ENCODE peak calls at places on chromosomes 2 and 18, in six cellular contexts. V is sigmoid colon, B is IMR-90, H is keratinocyte, N is cardiac muscle cell, T is left ventricle myocardium inferior. J is an unnamed sample.

GRCh38 chr18:49059028-49059670 is 108.4 kb upstream of the SMAD7 start:
- DNase-seq in V (no peak), B (peak; percentile 24), H (no peak), N (no peak), T (no peak), J (no peak)

GRCh38 chr18:3463052-3463451 is 13.1 kb downstream of the TGIF1 start:
- DNase-seq in V (no peak), B (peak; percentile 56), H (no peak), N (no peak), T (no peak), J (no peak)

GRCh38 chr2:234840336-234840735 is 111.5 kb upstream of the SH3BP4 start:
- DNase-seq in V (no peak), B (peak; percentile 99), H (peak; percentile 28), N (peak; percentile 33), T (no peak), J (peak; percentile 97)

GRCh38 chr2:6053711-6054393 is 361.7 kb downstream of the SOX11 start:
- DNase-seq in V (no peak), B (no peak), H (no peak), N (no peak), T (no peak), J (no peak)

GRCh38 chr2:165778187-165778556 is 15.9 kb downstream of the GALNT3 start:
- DNase-seq in V (no peak), B (no peak), H (no peak), N (no peak), T (no peak), J (no peak)

GRCh38 chr2:12915792-12916191 is 199.1 kb downstream of the TRIB2 start:
- DNase-seq in V (no peak), B (peak; percentile 31), H (no peak), N (no peak), T (no peak), J (no peak)

GRCh38 chr18:27871731-27872130 is 305.2 kb downstream of the CDH2 start:
- DNase-seq in V (no peak), B (no peak), H (no peak), N (no peak), T (no peak), J (no peak)

GRCh38 chr2:97995026-97995733 is 568 bp downstream of the TMEM131 start:
- DNase-seq in V (peak; percentile 69), B (peak; percentile 17), H (no peak), N (peak; percentile 79), T (peak; percentile 44), J (no peak)

GRCh38 chr2:234467289-234467688 is 29.6 kb downstream of the ARL4C start:
- DNase-seq in V (no peak), B (peak; percentile 92), H (peak; percentile 88), N (no peak), T (no peak), J (no peak)

GRCh38 chr2:206856474-206856873 is 82.8 kb upstream of the CPO start:
- DNase-seq in V (no peak), B (peak; percentile 50), H (no peak), N (no peak), T (no peak), J (no peak)

DNA sequence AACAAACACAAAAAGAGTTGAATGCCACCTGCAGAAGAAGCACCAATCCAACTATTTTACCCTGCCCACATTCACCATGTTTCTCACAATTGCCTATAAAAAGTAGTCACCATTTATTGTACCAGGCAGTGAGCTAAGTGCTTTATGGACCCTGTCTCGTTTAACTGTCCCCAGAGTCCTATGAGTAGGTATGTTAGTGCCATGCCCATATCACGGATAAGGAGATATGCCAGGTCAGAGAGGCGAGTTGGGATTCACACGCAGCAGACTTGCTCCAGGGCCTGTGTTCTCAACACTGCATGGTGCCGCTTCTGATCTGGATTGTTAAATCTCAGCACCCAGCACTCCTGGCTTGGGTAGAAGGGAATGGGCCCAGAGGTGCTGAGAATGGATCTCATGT is 49.1 kb upstream of the CYP1B1 start:
- DNase-seq in V (no peak), B (no peak), H (no peak), N (no peak), T (no peak), J (no peak)
- H3K4me3 ChIP-seq in V (no peak overlapping the region), B (no peak overlapping the region), H (no peak overlapping the region), N (no peak overlapping the region), T (no peak overlapping the region), J (no peak overlapping the region)

DNA sequence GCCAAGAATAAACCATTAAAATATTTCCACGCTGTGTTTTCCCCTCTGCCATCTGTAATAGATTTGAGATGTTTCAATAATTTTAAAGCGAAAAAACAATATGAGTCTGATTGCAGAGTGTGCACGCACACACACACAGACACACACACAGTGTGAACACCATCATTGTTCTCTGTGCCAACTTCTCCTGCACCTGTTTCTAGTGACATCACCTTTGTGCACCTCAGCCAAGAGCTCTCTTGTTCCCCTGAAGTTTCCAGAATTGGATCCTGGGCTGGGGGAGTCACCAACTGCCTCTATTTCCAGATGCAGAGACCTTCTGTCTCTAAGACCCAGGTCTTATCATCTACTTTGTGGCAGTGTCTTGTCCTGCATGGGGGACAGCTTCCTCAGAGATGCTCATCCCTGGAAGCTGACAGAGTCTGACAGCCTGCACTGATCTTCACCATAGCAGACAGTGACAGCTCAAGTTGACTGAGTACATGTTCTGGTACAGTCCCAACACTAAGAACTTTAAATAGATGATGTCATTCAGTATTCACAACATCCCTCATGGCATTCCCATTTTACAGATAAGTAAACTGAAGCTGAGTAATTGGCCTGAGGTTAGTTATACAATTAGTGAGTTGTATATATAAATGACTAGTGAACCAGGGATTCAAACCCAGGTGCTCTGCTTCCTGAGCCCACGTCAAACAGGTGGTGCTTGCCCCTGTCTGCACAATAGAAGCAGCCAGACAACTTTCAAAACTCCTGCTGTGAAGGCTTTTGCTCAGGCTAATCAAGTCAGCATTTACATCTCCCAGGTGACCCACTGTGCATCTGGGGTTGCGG is 39.4 kb downstream of the ACOXL start:
- DNase-seq in V (no peak), B (no peak), H (no peak), N (no peak), T (no peak), J (no peak)
- TF ChIP-seq CTCF in V (no peak), B (no peak), H (no peak), N (no peak), T (no peak), J (no peak)

DNA sequence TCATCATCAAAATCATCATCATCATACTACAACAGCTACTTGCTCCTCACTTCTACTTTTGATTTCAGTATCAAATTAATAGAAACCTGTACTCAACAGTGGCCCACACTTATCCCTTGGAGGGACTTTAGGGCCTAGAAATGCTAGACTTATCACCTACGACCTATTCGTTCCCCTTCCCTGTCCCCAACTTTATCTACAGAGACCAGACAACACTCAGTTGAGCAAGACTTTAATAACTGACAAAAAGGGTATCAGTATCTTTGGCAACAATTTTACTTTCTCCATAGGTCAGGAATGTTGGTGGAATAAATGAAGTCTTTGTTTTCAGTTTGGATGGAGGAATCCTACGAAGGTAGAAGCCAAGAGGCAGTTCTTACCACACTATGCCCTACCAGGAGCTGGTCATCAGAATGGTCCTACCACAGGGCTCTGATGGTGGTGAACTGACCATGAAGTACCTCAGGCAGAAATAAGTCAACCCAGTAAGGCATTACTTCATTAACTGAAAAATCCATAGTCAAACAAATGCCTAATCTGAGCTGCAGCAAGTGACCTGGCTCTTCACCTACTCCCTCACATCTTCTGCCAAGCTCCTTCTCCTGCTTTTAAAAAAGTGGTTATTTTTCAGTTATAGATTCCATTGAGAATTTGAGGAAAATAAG is 26.6 kb downstream of the MBD2 start:
- DNase-seq in V (no peak), B (no peak), H (no peak), N (no peak), T (no peak), J (no peak)
- H3K36me3 ChIP-seq in V (peaks cover 8% of the 10 kb centered on the region), B (peaks cover 5% of the 10 kb centered on the region), H (peaks cover 6% of the 10 kb centered on the region), N (peaks cover 17% of the 10 kb centered on the region), T (peaks cover 20% of the 10 kb centered on the region), J (peaks cover 2% of the 10 kb centered on the region)

DNA sequence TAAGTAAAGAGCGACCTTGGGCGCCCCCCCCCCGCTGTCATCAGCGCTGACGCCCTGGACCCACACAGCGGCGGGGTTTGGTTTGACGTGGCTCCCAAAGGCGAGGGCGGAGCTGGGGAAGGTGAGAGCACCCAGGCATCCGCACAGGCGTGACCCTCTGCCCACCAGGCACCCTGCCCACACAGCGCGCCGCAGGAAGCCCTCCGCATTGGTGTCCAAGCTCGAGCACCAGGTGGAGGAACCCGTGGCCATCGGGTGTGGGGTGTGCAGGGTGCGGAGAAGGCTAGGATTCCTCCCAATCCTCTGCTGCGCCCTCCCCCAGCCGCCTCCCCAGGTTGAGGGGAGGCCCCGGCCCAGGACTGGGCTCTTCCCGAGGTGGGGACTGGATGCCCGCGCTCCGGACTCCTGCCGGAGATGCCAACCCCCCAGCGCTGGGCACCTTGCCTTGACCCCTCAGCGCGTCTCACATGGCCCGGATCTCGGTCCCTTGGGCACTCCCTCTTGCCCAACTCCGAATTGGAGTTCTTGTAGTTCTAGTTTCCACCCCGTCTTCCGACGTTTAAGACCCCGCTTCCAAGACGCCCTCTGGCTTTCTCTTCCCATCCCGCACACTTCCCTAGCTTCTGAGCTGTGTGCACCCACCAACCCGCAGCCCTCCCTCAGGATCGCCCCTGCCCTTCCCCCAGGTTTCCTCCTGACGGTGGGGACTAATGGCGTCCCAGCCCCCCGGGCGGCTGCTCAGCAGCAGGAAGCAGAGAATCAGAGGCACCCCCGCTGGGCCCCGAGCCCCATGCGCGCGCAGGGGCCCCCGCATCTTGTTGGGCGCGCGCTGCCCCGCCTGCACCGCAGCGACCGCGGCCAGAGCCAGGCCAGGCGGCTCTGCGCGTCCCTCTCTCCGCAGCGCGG is 25.9 kb upstream of the RESP18 start:
- DNase-seq in V (no peak), B (no peak), H (no peak), N (peak; percentile 38), T (no peak), J (no peak)
- H3K4me3 ChIP-seq in V (no peak overlapping the region), B (peak overlapping the region; percentile 18), H (no peak overlapping the region), N (peak overlapping the region; percentile 24), T (peak overlapping the region; percentile 54), J (no peak overlapping the region)

DNA sequence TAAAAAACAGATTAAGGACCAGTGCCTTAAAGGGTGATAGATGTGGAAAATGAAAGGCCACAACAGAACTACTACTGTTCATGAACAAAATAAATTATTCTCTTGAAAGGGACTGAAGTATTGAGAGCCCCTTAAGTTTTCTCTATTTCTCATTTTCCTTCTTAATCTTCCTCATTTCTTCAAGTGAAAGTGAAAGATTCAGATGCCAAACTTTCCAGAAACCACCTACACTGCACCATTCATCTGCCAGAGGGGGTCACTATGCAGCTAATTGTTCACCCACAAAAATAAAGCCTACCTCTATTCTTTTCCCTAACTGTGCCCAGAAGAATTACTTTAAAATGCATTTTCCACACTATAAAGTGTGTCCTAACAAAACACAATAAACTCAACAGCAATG is 140.1 kb downstream of the NR4A2 start:
- DNase-seq in V (no peak), B (no peak), H (no peak), N (no peak), T (no peak), J (no peak)
- TF ChIP-seq CTCF in V (no peak), B (peak; percentile 27), H (peak; percentile 30), N (peak; percentile 12), T (peak; percentile 51), J (peak; percentile 12)

GRCh38 chr18:46079336-46079735 is 7.3 kb upstream of the PSTPIP2 start:
- DNase-seq in V (no peak), B (no peak), H (no peak), N (no peak), T (no peak), J (no peak)

DNA sequence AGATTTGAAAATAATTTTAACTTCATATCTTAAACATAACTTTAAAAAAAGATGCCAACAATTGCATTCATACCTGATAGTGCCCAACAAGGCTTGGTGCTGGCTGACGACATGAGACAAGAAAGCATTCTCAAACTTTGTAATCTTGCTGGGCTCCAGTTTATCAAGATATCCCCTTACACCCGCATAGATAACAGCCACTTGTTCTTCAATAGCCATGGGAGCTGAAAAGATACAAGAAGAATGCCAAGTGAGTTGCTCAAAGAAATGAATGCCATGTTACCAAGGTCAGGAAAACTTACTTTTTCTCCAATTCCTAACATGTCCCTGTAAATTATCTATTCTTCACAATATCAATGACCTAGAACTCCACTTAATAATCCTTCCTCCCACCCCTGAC is 12.4 kb upstream of the PSTPIP2 start:
- DNase-seq in V (no peak), B (no peak), H (no peak), N (no peak), T (no peak), J (no peak)
- H3K36me3 ChIP-seq in V (peaks cover 77% of the 10 kb centered on the region), B (peaks cover 73% of the 10 kb centered on the region), H (peaks cover 37% of the 10 kb centered on the region), N (peaks cover 68% of the 10 kb centered on the region), T (peaks cover 99% of the 10 kb centered on the region), J (peaks cover 1% of the 10 kb centered on the region)

J was measured in kidney epithelial cell.